ENCODE peak calls at places on chromosomes 16 and 17, in eight cellular contexts. K, M, H, X, N, F, E and I are unnamed samples.

GRCh38 chr17:8836821-8837426 is 30.6 kb downstream of the PIK3R6 start:
- DNase-seq in K (no peak), F (no peak), N (no peak), E (no peak), X (peak), H (peak), M (no peak), I (no peak)

GRCh38 chr16:83769397-83770008 is 38.3 kb upstream of the HSBP1 start:
- DNase-seq in M (no peak), F (no peak), X (no peak), K (no peak), E (no peak), N (no peak), H (no peak), I (no peak)

GRCh38 chr17:14833201-14833773 is 431.8 kb downstream of the PMP22 start:
- DNase-seq in X (no peak), M (no peak), H (no peak), N (no peak), E (no peak), F (no peak), K (no peak), I (no peak)

GRCh38 chr17:68182940-68183551 is 64.8 kb upstream of the AMZ2 start:
- DNase-seq in X (no peak), M (no peak), K (no peak), E (no peak), F (peak), N (no peak), H (no peak), I (no peak)

GRCh38 chr17:61757168-61757567 is 106.2 kb downstream of the BRIP1 start:
- DNase-seq in N (no peak), K (no peak), E (no peak), M (no peak), F (no peak), H (no peak), X (no peak), I (no peak)

GRCh38 chr17:50578173-50578572 is 17.7 kb downstream of the CACNA1G start:
- DNase-seq in X (no peak), K (no peak), M (no peak), N (no peak), H (no peak), F (no peak), E (no peak), I (no peak)

GRCh38 chr17:45739786-45740185 is 44.3 kb upstream of the CRHR1 start:
- DNase-seq in N (peak), X (no peak), F (no peak), H (no peak), E (peak), K (no peak), M (no peak), I (no peak)

GRCh38 chr17:66829386-66829864 is 5.5 kb upstream of the CACNG5 start:
- DNase-seq in X (no peak), E (peak), K (peak), N (no peak), H (no peak), M (no peak), F (peak), I (peak)

GRCh38 chr17:65278050-65278819 is 141.1 kb downstream of the RGS9 start:
- DNase-seq in X (no peak), E (peak), H (no peak), F (peak), K (peak), N (no peak), M (peak), I (no peak)

GRCh38 chr16:58695368-58695767 is 10.8 kb upstream of the SLC38A7 start:
- DNase-seq in E (no peak), M (no peak), F (no peak), N (no peak), K (no peak), X (no peak), H (no peak), I (no peak)

GRCh38 chr16:75256059-75256870 is 4.8 kb upstream of the BCAR1 start:
- DNase-seq in F (peak), X (peak), M (peak), H (no peak), N (no peak), E (peak), K (peak), I (peak)

GRCh38 chr17:78993241-78993956 is 13.7 kb upstream of the LGALS3BP start:
- DNase-seq in X (no peak), H (no peak), N (peak), E (peak), F (peak), K (peak), M (no peak), I (peak)

GRCh38 chr17:76138234-76138895 is 2.7 kb downstream of the FOXJ1 start:
- DNase-seq in N (no peak), M (peak), H (no peak), X (no peak), E (peak), F (no peak), K (no peak), I (no peak)

GRCh38 chr17:67054608-67055007 is 10.3 kb downstream of the CACNG1 start:
- DNase-seq in H (no peak), F (no peak), X (no peak), K (no peak), E (no peak), M (no peak), N (no peak), I (no peak)

GRCh38 chr17:79568661-79569060 is 42.2 kb downstream of the RBFOX3 start:
- DNase-seq in H (no peak), F (no peak), X (no peak), M (no peak), N (no peak), E (no peak), K (no peak), I (no peak)

GRCh38 chr17:45334701-45335677 is 18.2 kb upstream of the MAP3K14 start:
- DNase-seq in N (peak), K (no peak), M (no peak), F (no peak), E (no peak), X (no peak), H (peak), I (no peak)

GRCh38 chr16:11796227-11797165 is 562 bp downstream of the ZC3H7A start:
- DNase-seq in F (peak), K (peak), N (no peak), E (peak), M (peak), X (peak), H (no peak), I (peak)

GRCh38 chr17:9240659-9241370 is 219.5 kb downstream of the NTN1 start:
- DNase-seq in H (no peak), F (peak), E (peak), X (peak), N (peak), M (peak), K (peak), I (peak)

GRCh38 chr16:13919330-13919682 is 648 bp upstream of the ERCC4 start:
- DNase-seq in H (no peak), M (no peak), N (no peak), K (no peak), E (no peak), X (no peak), F (peak), I (peak)

GRCh38 chr16:12470311-12471229 is 333.1 kb downstream of the CPPED1 start:
- DNase-seq in H (no peak), F (no peak), K (no peak), E (peak), M (peak), X (no peak), N (no peak), I (no peak)

GRCh38 chr17:18932360-18933055 is 19.5 kb upstream of the SLC5A10 start:
- DNase-seq in N (no peak), M (no peak), F (no peak), E (no peak), K (no peak), X (no peak), H (no peak), I (no peak)

GRCh38 chr17:57915532-57915931 is 39.7 kb downstream of the CUEDC1 start:
- DNase-seq in H (no peak), N (no peak), F (no peak), K (no peak), E (peak), X (no peak), M (peak), I (no peak)

GRCh38 chr16:79402356-79402755 is 198.2 kb downstream of the MAF start:
- DNase-seq in M (no peak), E (peak), F (peak), H (no peak), K (peak), X (no peak), N (no peak), I (no peak)

GRCh38 chr16:2284001-2284770 is 16.3 kb upstream of the RNPS1 start:
- DNase-seq in F (no peak), H (no peak), M (no peak), K (no peak), E (no peak), N (no peak), X (no peak), I (no peak)

GRCh38 chr17:15122857-15123256 is 142.3 kb downstream of the PMP22 start:
- DNase-seq in H (no peak), X (no peak), M (no peak), K (no peak), F (no peak), E (no peak), N (no peak), I (no peak)

GRCh38 chr17:79091373-79091670 is 16.7 kb downstream of the ENGASE start:
- DNase-seq in N (no peak), E (no peak), X (no peak), F (no peak), K (no peak), H (no peak), M (no peak), I (no peak)

GRCh38 chr17:20970329-20970728 is 72.5 kb downstream of the USP22 start:
- DNase-seq in H (no peak), M (no peak), F (no peak), E (no peak), K (no peak), N (no peak), X (no peak), I (no peak)

GRCh38 chr16:53071748-53072301 is 17.0 kb downstream of the CHD9 start:
- DNase-seq in E (peak), M (peak), N (no peak), H (no peak), X (no peak), F (no peak), K (no peak), I (no peak)

GRCh38 chr17:19573075-19573474 is 39.4 kb downstream of the SLC47A1 start:
- DNase-seq in M (no peak), F (no peak), K (no peak), N (no peak), X (no peak), E (no peak), H (no peak), I (no peak)

GRCh38 chr16:27048316-27048715 is 18.4 kb upstream of the C16orf82 start:
- DNase-seq in K (no peak), H (no peak), N (no peak), F (no peak), E (no peak), X (no peak), M (no peak), I (no peak)

GRCh38 chr17:1787301-1787902 is 25.5 kb downstream of the SERPINF1 start:
- DNase-seq in K (peak), F (peak), E (no peak), N (no peak), M (peak), H (no peak), X (peak), I (peak)

GRCh38 chr16:67963325-67964321 is 4.8 kb downstream of the SLC12A4 start:
- DNase-seq in M (peak), K (peak), X (no peak), F (peak), H (no peak), N (no peak), E (peak), I (peak)

GRCh38 chr17:77441130-77441920 is 300.6 kb downstream of the SEC14L1 start:
- DNase-seq in E (no peak), H (no peak), N (no peak), K (no peak), M (no peak), F (no peak), X (no peak), I (no peak)

GRCh38 chr17:76122411-76123126 is 18.5 kb downstream of the FOXJ1 start:
- DNase-seq in F (no peak), K (no peak), N (no peak), H (peak), M (no peak), E (no peak), X (no peak), I (no peak)

GRCh38 chr16:57266531-57267268 is 17.8 kb downstream of the PLLP start:
- DNase-seq in N (no peak), E (peak), H (no peak), F (peak), X (no peak), K (peak), M (no peak), I (peak)

DNA sequence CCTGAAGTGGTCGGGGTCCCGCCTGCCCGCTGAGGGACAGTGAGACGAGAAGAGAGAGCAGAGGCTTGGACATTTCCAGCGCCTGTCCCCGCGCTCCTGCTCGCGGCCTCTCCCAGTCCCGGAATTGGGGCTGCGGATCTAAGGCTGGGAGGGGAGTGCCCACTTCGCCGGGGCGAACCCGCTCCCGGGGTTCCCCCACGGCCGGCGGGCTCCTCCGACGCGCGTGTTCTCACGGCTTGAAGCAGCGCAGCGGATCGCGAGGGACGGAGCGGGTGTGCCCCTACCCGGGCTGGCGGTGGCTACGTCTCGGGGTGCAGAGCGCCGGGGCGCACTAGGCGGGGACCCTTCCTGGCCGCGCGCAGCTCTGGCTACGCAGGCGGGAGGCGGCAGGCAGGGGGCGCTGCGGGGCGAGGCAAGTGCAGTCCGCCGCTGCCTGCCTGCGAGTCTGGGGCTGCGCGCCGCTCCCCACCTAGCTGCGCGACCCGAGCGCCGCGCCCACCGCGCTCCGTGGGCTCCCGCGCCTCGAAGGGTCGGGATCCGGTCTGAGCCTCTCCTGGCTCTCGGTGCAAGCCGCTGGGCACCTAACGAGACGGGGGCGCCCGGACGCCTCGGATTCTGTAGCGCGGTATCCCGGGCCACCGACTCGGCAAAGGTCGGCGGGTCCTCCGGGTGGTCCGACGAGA is 1.2 kb downstream of the NGFR start:
- DNase-seq in F (peak), X (peak), M (peak), N (peak), K (peak), E (peak), H (no peak), I (peak)
- TF ChIP-seq POLR2A in F (no peak), X (no peak), M (no peak), N (no peak), K (no peak), E (no peak), H (no peak), I (no peak)

GRCh38 chr16:23310217-23310616 is 8.1 kb downstream of the SCNN1B start:
- DNase-seq in H (no peak), X (no peak), F (no peak), E (no peak), K (no peak), N (no peak), M (no peak), I (no peak)
- TF ChIP-seq POLR2A in H (no peak), X (no peak), F (no peak), E (no peak), K (no peak), N (no peak), M (no peak), I (no peak)

DNA sequence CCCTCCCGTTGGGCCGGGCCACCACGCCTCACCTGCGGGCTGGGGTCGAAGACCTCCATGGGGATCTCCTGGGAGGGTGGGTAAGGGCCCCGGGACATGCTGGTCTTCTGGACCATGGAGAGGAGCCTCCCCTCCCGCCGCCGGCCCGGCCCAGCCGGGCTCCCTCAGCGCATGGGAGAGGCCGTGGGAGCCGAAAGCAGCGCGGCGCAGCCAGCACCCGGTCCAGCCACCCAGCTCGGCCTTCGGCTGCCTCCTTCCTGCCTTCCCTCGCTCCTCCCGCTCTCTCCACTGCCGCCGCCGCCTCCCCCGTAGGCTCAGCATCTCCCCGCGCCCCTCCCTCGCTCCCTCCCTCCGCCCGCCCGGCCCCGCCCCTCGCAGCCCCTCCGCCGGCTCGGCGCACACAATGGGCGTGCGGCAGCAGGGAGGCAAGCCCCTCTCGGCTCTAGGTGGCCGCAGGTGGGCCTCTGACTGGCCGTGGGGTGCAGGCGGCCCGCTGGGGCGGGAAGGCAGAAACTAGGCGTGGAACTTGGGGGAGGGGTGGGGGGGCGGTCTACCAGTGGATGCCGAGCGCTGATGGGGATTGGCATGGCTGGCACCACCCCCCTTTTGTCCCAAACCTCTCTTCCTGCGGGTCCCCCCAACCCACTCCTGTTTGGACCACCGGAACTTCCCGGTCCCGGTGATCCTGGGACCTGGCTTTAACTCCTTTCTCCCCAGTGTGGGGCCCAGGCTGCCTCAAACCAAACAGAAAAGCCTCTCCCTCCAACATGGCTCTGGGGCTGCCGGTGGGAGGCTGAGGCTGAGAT is at the start of gene CACNB1:
- DNase-seq in F (peak), H (no peak), X (peak), M (peak), K (peak), E (peak), N (peak), I (peak)
- TF ChIP-seq POLR2A in F (peak), H (peak), X (no peak), M (no peak), K (no peak), E (no peak), N (no peak), I (no peak)

GRCh38 chr16:31262084-31262483 is 2.3 kb downstream of the ITGAM start:
- DNase-seq in H (no peak), E (no peak), N (no peak), M (no peak), F (no peak), K (no peak), X (no peak), I (no peak)
- TF ChIP-seq POLR2A in H (no peak), E (no peak), N (no peak), M (no peak), F (no peak), K (no peak), X (no peak), I (no peak)

GRCh38 chr16:78444-79145 is 570 bp downstream of the MPG start:
- DNase-seq in F (peak), M (peak), X (no peak), K (no peak), N (no peak), H (no peak), E (peak), I (peak)
- TF ChIP-seq POLR2A in F (peak), M (no peak), X (no peak), K (no peak), N (no peak), H (no peak), E (no peak), I (peak)

DNA sequence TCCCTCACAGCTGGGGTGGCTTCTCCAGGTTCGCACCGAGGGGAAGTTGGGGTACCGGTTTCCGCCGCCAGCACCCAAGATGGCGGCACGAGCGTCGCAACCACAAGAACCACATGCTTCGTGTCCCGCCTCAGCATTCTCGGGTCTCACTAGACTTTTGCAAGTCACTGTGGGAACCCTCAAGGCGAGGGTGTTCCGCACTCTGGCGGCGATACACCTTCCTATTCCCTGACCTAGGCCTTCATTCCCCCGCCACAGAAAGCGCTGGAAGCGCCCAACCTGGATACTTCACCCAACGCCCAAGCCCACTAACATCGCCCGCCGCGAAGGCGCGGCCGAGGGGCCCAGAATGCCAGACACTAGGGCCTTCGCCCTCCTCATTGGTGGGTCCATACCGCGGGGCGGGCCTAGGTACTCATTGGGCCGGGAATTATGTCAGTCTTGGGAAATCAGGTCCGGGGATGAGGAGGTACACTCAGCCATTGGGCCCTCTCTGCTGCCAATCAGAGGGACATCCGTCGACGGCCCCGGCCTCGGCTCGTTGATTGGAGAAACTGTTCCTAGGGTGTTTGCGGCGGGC is 328 bp upstream of the NFE2L1 start:
- DNase-seq in N (peak), E (peak), H (no peak), M (peak), X (peak), K (peak), F (peak), I (peak)
- TF ChIP-seq POLR2A in N (peak), E (peak), H (peak), M (no peak), X (peak), K (no peak), F (peak), I (peak)

DNA sequence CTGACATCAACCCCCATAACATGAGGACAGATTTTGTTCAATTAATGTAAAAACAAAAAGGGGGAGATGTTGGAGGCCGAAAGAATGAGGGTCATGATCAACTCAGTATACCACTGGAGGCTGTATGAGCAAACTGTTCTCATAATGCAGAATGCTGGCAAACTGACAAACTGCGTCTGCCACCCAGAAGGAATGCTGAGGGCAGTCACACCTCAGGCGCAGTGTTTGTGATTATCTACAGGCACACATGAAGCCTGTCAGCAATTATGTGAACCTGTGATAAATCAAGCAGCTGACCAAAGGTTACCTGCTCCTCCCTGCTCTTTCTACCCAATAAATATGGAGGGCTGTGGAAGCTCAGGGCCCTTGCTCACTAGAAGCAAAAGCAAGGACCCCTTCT is 27.3 kb downstream of the CD300LG start:
- DNase-seq in N (no peak), F (no peak), E (no peak), M (peak), X (no peak), H (no peak), K (peak), I (no peak)
- TF ChIP-seq POLR2A in N (no peak), F (no peak), E (no peak), M (no peak), X (no peak), H (no peak), K (no peak), I (no peak)

GRCh38 chr17:7237761-7238417 is 1.4 kb downstream of the PHF23 start:
- DNase-seq in X (no peak), H (no peak), F (peak), K (peak), E (peak), N (no peak), M (peak), I (peak)
- TF ChIP-seq POLR2A in X (no peak), H (no peak), F (peak), K (no peak), E (no peak), N (no peak), M (no peak), I (no peak)